ENCODE peak calls at places on chromosomes 16 and 17, in seven cellular contexts. Z is sigmoid colon, L is pancreas, R is ovary, D is neural progenitor cell, J is body of pancreas, X is MM.1S. H is an unnamed sample.

GRCh38 chr17:71792966-71793365 is 327.9 kb upstream of the SOX9 start:
- DNase-seq in Z (no peak), L (no peak), R (no peak), D (peak; percentile 10), J (no peak), X (no peak), H (no peak)

GRCh38 chr16:54932737-54933254 is 2.1 kb downstream of the IRX5 start:
- DNase-seq in Z (no peak), L (no peak), R (no peak), D (peak; percentile 70), J (no peak), X (no peak), H (no peak)

GRCh38 chr17:9258115-9259020 is 237.1 kb downstream of the NTN1 start:
- DNase-seq in Z (no peak), L (no peak), R (no peak), D (no peak), J (no peak), X (no peak), H (no peak)

GRCh38 chr17:51391992-51392654 is 131.8 kb downstream of the UTP18 start:
- DNase-seq in Z (no peak), L (no peak), R (no peak), D (no peak), J (no peak), X (no peak), H (no peak)

GRCh38 chr16:51825740-51826139 is 674.7 kb upstream of the SALL1 start:
- DNase-seq in Z (no peak), L (no peak), R (no peak), D (no peak), J (no peak), X (no peak), H (no peak)

GRCh38 chr17:63702616-63703015 is 2.7 kb upstream of the LIMD2 start:
- DNase-seq in Z (no peak), L (no peak), R (no peak), D (no peak), J (no peak), X (no peak), H (no peak)

GRCh38 chr17:64608571-64608981 is 53.5 kb downstream of the SMURF2 start:
- DNase-seq in Z (no peak), L (no peak), R (no peak), D (no peak), J (no peak), X (no peak), H (no peak)

GRCh38 chr17:59366040-59366757 is 34.7 kb downstream of the YPEL2 start:
- DNase-seq in Z (no peak), L (no peak), R (peak; percentile 39), D (peak; percentile 91), J (peak; percentile 57), X (no peak), H (peak; percentile 12)

GRCh38 chr17:56902350-56902749 is 11.5 kb downstream of the TRIM25 start:
- DNase-seq in Z (no peak), L (no peak), R (no peak), D (no peak), J (no peak), X (no peak), H (no peak)

GRCh38 chr17:34009946-34010345 is 245.1 kb upstream of the CCL2 start:
- DNase-seq in Z (no peak), L (no peak), R (no peak), D (no peak), J (no peak), X (no peak), H (no peak)

GRCh38 chr17:3966720-3967363 is 2.6 kb upstream of the ATP2A3 start:
- DNase-seq in Z (no peak), L (peak; percentile 72), R (no peak), D (no peak), J (peak; percentile 84), X (no peak), H (no peak)

GRCh38 chr17:35154486-35154885 is 6.9 kb downstream of the UNC45B start:
- DNase-seq in Z (no peak), L (peak; percentile 38), R (no peak), D (no peak), J (no peak), X (no peak), H (no peak)

GRCh38 chr16:67663151-67663876 is 2.6 kb downstream of the PARD6A start:
- DNase-seq in Z (peak; percentile 63), L (peak; percentile 65), R (no peak), D (peak; percentile 55), J (peak; percentile 61), X (no peak), H (peak; percentile 68)

GRCh38 chr16:83066881-83067280 is 440.1 kb downstream of the CDH13 start:
- DNase-seq in Z (no peak), L (no peak), R (no peak), D (no peak), J (no peak), X (no peak), H (no peak)

GRCh38 chr16:46765050-46765449 is 16.9 kb upstream of the MYLK3 start:
- DNase-seq in Z (no peak), L (no peak), R (no peak), D (no peak), J (no peak), X (no peak), H (no peak)

GRCh38 chr17:50426814-50427787 is 1.1 kb downstream of the ACSF2 start:
- DNase-seq in Z (peak; percentile 69), L (no peak), R (peak; percentile 35), D (peak; percentile 35), J (peak; percentile 31), X (peak; percentile 68), H (peak; percentile 74)

GRCh38 chr16:2282866-2283555 is 15.1 kb upstream of the RNPS1 start:
- DNase-seq in Z (no peak), L (no peak), R (no peak), D (no peak), J (no peak), X (no peak), H (no peak)

GRCh38 chr16:66741131-66741900 is 10.1 kb downstream of the DYNC1LI2 start:
- DNase-seq in Z (peak; percentile 96), L (peak; percentile 80), R (peak; percentile 84), D (no peak), J (peak; percentile 96), X (no peak), H (peak; percentile 42)

GRCh38 chr17:64787255-64787920 is 125.3 kb upstream of the SMURF2 start:
- DNase-seq in Z (peak; percentile 48), L (no peak), R (no peak), D (no peak), J (no peak), X (no peak), H (no peak)

GRCh38 chr17:66826856-66827255 is 8.1 kb upstream of the CACNG5 start:
- DNase-seq in Z (no peak), L (no peak), R (no peak), D (no peak), J (no peak), X (no peak), H (no peak)

GRCh38 chr17:66819466-66819865 is 15.5 kb upstream of the CACNG5 start:
- DNase-seq in Z (peak; percentile 14), L (no peak), R (no peak), D (no peak), J (no peak), X (no peak), H (no peak)

GRCh38 chr17:66817750-66818149 is 17.2 kb upstream of the CACNG5 start:
- DNase-seq in Z (peak; percentile 14), L (no peak), R (no peak), D (no peak), J (no peak), X (no peak), H (no peak)

GRCh38 chr17:66822009-66822408 is 12.9 kb upstream of the CACNG5 start:
- DNase-seq in Z (peak; percentile 9), L (no peak), R (no peak), D (no peak), J (no peak), X (no peak), H (no peak)
- H3K27me3 ChIP-seq in Z (peaks cover 6% of the 10 kb centered on the region), L (no peaks in the 10 kb centered on the region), R (no peaks in the 10 kb centered on the region), D (no peaks in the 10 kb centered on the region), J (no peaks in the 10 kb centered on the region), X (no peaks in the 10 kb centered on the region), H (no peaks in the 10 kb centered on the region)

DNA sequence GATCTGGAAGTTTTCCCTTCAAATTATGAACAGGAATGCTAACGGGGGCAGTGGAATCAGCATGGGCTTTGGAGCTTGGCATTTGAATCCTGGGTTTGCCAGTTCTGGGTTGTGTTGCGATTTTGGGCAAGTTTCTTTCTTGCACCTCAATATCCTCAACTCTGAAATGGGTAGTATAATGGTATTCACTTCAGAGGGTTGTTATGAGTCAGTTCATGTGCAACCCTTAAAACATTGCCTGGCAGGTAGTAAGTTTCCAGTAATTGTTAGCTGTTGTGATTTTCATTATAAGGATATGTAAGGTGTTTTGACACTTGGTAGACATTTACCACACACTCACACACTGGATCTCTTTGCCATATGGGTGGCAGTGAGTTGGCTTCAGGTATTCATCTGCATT is 33.4 kb downstream of the SNX29 start:
- DNase-seq in Z (no peak), L (no peak), R (no peak), D (no peak), J (no peak), X (no peak), H (no peak)
- H3K9me3 ChIP-seq in Z (no peaks in the 10 kb centered on the region), L (no peaks in the 10 kb centered on the region), R (no peaks in the 10 kb centered on the region), D (no peaks in the 10 kb centered on the region), J (no peaks in the 10 kb centered on the region), X (no peaks in the 10 kb centered on the region), H (no peaks in the 10 kb centered on the region)

DNA sequence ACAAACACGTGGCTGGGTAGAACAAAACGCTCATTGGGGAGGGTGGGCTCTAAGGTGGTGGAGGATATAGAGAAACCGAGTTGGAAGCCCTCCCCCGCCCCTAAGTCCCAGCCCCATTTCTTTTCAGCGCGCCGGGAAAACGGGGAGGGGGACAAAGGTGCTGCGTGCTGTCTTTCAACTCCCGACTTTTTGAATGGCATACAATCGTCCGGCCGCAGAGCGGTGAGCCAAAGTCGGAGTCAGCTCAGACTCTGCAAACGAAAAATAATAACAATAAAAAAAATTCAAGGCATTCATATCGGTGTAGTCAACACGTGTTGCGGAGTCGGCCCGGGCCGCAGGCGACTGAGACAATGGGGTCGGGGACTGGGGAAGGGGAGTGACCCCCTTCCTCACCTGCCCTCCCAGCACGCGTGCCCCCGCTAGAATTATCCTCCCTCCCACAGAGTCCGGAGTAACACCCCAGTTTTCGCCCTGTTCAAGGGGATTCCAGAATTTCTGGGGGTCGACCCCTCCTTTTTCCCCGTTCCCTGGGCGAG is 1.8 kb upstream of the IGF2BP1 start:
- DNase-seq in Z (no peak), L (no peak), R (no peak), D (peak; percentile 85), J (no peak), X (no peak), H (peak; percentile 43)
- H3K27me3 ChIP-seq in Z (peaks cover 100% of the 10 kb centered on the region), L (peaks cover 82% of the 10 kb centered on the region), R (peaks cover 6% of the 10 kb centered on the region), D (no peaks in the 10 kb centered on the region), J (peaks cover 7% of the 10 kb centered on the region), X (peaks cover 98% of the 10 kb centered on the region), H (peaks cover 27% of the 10 kb centered on the region)

DNA sequence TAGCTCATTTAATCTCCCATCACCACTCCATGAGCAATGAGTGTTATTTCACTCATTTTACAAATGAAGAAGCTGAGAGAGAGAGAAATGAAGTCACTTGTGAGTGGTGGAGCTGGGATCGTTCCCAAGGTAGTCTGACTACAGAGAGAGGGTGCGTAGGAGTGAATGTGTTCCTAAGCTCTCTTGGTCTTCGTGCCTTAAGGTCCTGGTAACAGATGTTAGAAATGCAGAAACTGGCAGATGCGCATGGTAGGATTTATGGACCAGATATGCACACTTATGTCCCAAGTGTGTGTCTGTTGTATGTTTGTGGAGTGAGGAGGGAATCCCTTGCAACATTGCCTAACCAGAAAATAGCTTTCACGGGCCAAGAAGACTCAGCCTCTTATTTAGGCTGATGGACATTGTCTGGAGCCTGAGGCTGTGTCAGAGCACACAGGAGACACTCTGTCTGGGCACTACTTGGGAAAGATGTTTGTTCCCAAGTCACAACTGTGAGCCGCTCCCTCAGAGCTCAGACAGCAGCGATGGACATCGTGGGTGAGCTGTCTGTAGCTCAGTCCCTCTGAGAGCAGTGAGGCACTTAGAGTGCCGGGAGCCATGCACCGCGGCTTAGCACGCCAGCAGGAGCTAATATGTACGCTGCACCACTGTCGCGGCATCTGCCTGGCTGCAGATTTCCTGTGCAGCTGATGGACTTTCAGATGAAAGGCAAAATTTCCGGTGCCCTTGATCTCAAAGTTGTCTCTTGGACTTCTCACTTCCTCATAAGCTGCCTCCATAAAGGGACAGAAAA is 93.0 kb upstream of the ZNF469 start:
- DNase-seq in Z (no peak), L (peak; percentile 23), R (no peak), D (no peak), J (no peak), X (peak; percentile 24), H (no peak)
- H3K9me3 ChIP-seq in Z (peaks cover 5% of the 10 kb centered on the region), L (no peaks in the 10 kb centered on the region), R (no peaks in the 10 kb centered on the region), D (peaks cover 4% of the 10 kb centered on the region), J (peaks cover 4% of the 10 kb centered on the region), X (no peaks in the 10 kb centered on the region), H (no peaks in the 10 kb centered on the region)